ENCODE peak calls at places on chromosomes 12 and 14, in eight cellular contexts. One of them, this sample, is unnamed.
A peak's percentile ranks its signal among the peaks of the same experiment; 100 is the strongest.

GRCh38 chr14:100392266-100392850 is 69.2 kb downstream of the SLC25A47 start:
- DNase-seq in activated naive CD8-positive, alpha-beta T cell treated with anti-CD3 and anti-CD28 coated beads, Interleukin-2, amount 50 U/mL, for 24 hours: no peak
- DNase-seq in NCI-H1436: peak; percentile 65
- DNase-seq in NCI-H774: no peak
- DNase-seq in activated CD4-positive, alpha-beta T cell treated with anti-CD3 and anti-CD28 coated beads, Interleukin-2, amount 10 ng/mL, durations not matched to agents 7 days and 5 days: no peak
- DNase-seq in fibroblast of lung: no peak
- DNase-seq in fibroblast of pulmonary artery: peak; percentile 33
- DNase-seq in CD8-positive, alpha-beta memory T cell: no peak
- DNase-seq in this sample: no peak

GRCh38 chr14:71150737-71151136 is 243.5 kb downstream of the PCNX1 start:
- DNase-seq in NCI-H774: no peak
- DNase-seq in fibroblast of pulmonary artery: no peak
- DNase-seq in activated CD4-positive, alpha-beta T cell treated with anti-CD3 and anti-CD28 coated beads, Interleukin-2, amount 10 ng/mL, durations not matched to agents 7 days and 5 days: no peak
- DNase-seq in CD8-positive, alpha-beta memory T cell: no peak
- DNase-seq in fibroblast of lung: no peak
- DNase-seq in activated naive CD8-positive, alpha-beta T cell treated with anti-CD3 and anti-CD28 coated beads, Interleukin-2, amount 50 U/mL, for 24 hours: no peak
- DNase-seq in NCI-H1436: no peak
- DNase-seq in this sample: no peak

GRCh38 chr14:93330609-93331000 is 2.2 kb downstream of the BTBD7 start:
- DNase-seq in NCI-H1436: no peak
- DNase-seq in NCI-H774: no peak
- DNase-seq in activated naive CD8-positive, alpha-beta T cell treated with anti-CD3 and anti-CD28 coated beads, Interleukin-2, amount 50 U/mL, for 24 hours: no peak
- DNase-seq in activated CD4-positive, alpha-beta T cell treated with anti-CD3 and anti-CD28 coated beads, Interleukin-2, amount 10 ng/mL, durations not matched to agents 7 days and 5 days: no peak
- DNase-seq in fibroblast of pulmonary artery: no peak
- DNase-seq in fibroblast of lung: no peak
- DNase-seq in CD8-positive, alpha-beta memory T cell: no peak
- DNase-seq in this sample: no peak

GRCh38 chr12:62562892-62563291 is 96.3 kb downstream of the MON2 start:
- DNase-seq in fibroblast of lung: peak; percentile 72
- DNase-seq in NCI-H1436: no peak
- DNase-seq in activated naive CD8-positive, alpha-beta T cell treated with anti-CD3 and anti-CD28 coated beads, Interleukin-2, amount 50 U/mL, for 24 hours: no peak
- DNase-seq in NCI-H774: no peak
- DNase-seq in CD8-positive, alpha-beta memory T cell: no peak
- DNase-seq in fibroblast of pulmonary artery: peak; percentile 75
- DNase-seq in activated CD4-positive, alpha-beta T cell treated with anti-CD3 and anti-CD28 coated beads, Interleukin-2, amount 10 ng/mL, durations not matched to agents 7 days and 5 days: no peak
- DNase-seq in this sample: peak; percentile 63

GRCh38 chr12:57837779-57838562 is 8.6 kb downstream of the CTDSP2 start:
- DNase-seq in NCI-H1436: no peak
- DNase-seq in NCI-H774: no peak
- DNase-seq in fibroblast of lung: peak; percentile 79
- DNase-seq in fibroblast of pulmonary artery: peak; percentile 79
- DNase-seq in activated CD4-positive, alpha-beta T cell treated with anti-CD3 and anti-CD28 coated beads, Interleukin-2, amount 10 ng/mL, durations not matched to agents 7 days and 5 days: peak; percentile 23
- DNase-seq in activated naive CD8-positive, alpha-beta T cell treated with anti-CD3 and anti-CD28 coated beads, Interleukin-2, amount 50 U/mL, for 24 hours: no peak
- DNase-seq in CD8-positive, alpha-beta memory T cell: no peak
- DNase-seq in this sample: peak; percentile 56

GRCh38 chr12:57233357-57234232 is 4.1 kb downstream of the SHMT2 start:
- DNase-seq in NCI-H774: no peak
- DNase-seq in activated naive CD8-positive, alpha-beta T cell treated with anti-CD3 and anti-CD28 coated beads, Interleukin-2, amount 50 U/mL, for 24 hours: no peak
- DNase-seq in NCI-H1436: no peak
- DNase-seq in activated CD4-positive, alpha-beta T cell treated with anti-CD3 and anti-CD28 coated beads, Interleukin-2, amount 10 ng/mL, durations not matched to agents 7 days and 5 days: no peak
- DNase-seq in fibroblast of pulmonary artery: peak; percentile 82
- DNase-seq in fibroblast of lung: peak; percentile 57
- DNase-seq in CD8-positive, alpha-beta memory T cell: no peak
- DNase-seq in this sample: peak; percentile 81

GRCh38 chr14:89986475-89986874 is 30.7 kb downstream of the TDP1 start:
- DNase-seq in NCI-H774: no peak
- DNase-seq in activated naive CD8-positive, alpha-beta T cell treated with anti-CD3 and anti-CD28 coated beads, Interleukin-2, amount 50 U/mL, for 24 hours: no peak
- DNase-seq in CD8-positive, alpha-beta memory T cell: no peak
- DNase-seq in NCI-H1436: no peak
- DNase-seq in activated CD4-positive, alpha-beta T cell treated with anti-CD3 and anti-CD28 coated beads, Interleukin-2, amount 10 ng/mL, durations not matched to agents 7 days and 5 days: no peak
- DNase-seq in fibroblast of lung: no peak
- DNase-seq in fibroblast of pulmonary artery: no peak
- DNase-seq in this sample: no peak

GRCh38 chr12:108047130-108047550 is 81.9 kb upstream of the WSCD2 start:
- DNase-seq in activated CD4-positive, alpha-beta T cell treated with anti-CD3 and anti-CD28 coated beads, Interleukin-2, amount 10 ng/mL, durations not matched to agents 7 days and 5 days: no peak
- DNase-seq in NCI-H774: no peak
- DNase-seq in fibroblast of pulmonary artery: peak; percentile 13
- DNase-seq in activated naive CD8-positive, alpha-beta T cell treated with anti-CD3 and anti-CD28 coated beads, Interleukin-2, amount 50 U/mL, for 24 hours: no peak
- DNase-seq in CD8-positive, alpha-beta memory T cell: no peak
- DNase-seq in fibroblast of lung: no peak
- DNase-seq in NCI-H1436: no peak
- DNase-seq in this sample: no peak

GRCh38 chr14:53943751-53944083 is 12.9 kb downstream of the BMP4 start:
- DNase-seq in NCI-H1436: no peak
- DNase-seq in fibroblast of pulmonary artery: no peak
- DNase-seq in fibroblast of lung: no peak
- DNase-seq in activated naive CD8-positive, alpha-beta T cell treated with anti-CD3 and anti-CD28 coated beads, Interleukin-2, amount 50 U/mL, for 24 hours: no peak
- DNase-seq in CD8-positive, alpha-beta memory T cell: no peak
- DNase-seq in activated CD4-positive, alpha-beta T cell treated with anti-CD3 and anti-CD28 coated beads, Interleukin-2, amount 10 ng/mL, durations not matched to agents 7 days and 5 days: no peak
- DNase-seq in NCI-H774: no peak
- DNase-seq in this sample: no peak